ENCODE peak calls at places on chromosomes 11 and 22, in eight cellular contexts. One of them, this sample, is unnamed.

GRCh38 chr11:129041611-129042018 is 98.9 kb upstream of the TP53AIP1 start:
- DNase-seq in T-cell: no peak
- DNase-seq in T-helper 1 cell: no peak
- DNase-seq in transverse colon: no peak
- DNase-seq in choroid plexus epithelial cell: no peak
- DNase-seq in heart right ventricle: no peak
- DNase-seq in NCI-H1092 treated with DMSO at 0.1 percent for 48 hours: no peak
- DNase-seq in amniotic stem cell: no peak
- DNase-seq in this sample: no peak

GRCh38 chr11:75482931-75483469 is 42.7 kb downstream of the GDPD5 start:
- DNase-seq in T-helper 1 cell: no peak
- DNase-seq in NCI-H1092 treated with DMSO at 0.1 percent for 48 hours: no peak
- DNase-seq in T-cell: no peak
- DNase-seq in transverse colon: no peak
- DNase-seq in choroid plexus epithelial cell: no peak
- DNase-seq in amniotic stem cell: no peak
- DNase-seq in heart right ventricle: no peak
- DNase-seq in this sample: no peak

GRCh38 chr11:73876424-73877300 is at the start of the genes COA4 and PAAF1:
- DNase-seq in NCI-H1092 treated with DMSO at 0.1 percent for 48 hours: peak
- DNase-seq in amniotic stem cell: peak
- DNase-seq in choroid plexus epithelial cell: peak
- DNase-seq in T-helper 1 cell: peak
- DNase-seq in transverse colon: peak
- DNase-seq in T-cell: peak
- DNase-seq in heart right ventricle: peak
- DNase-seq in this sample: peak

GRCh38 chr11:75654314-75654713 is 14.5 kb downstream of the MAP6 start:
- DNase-seq in amniotic stem cell: no peak
- DNase-seq in T-cell: no peak
- DNase-seq in NCI-H1092 treated with DMSO at 0.1 percent for 48 hours: no peak
- DNase-seq in choroid plexus epithelial cell: peak
- DNase-seq in transverse colon: no peak
- DNase-seq in T-helper 1 cell: no peak
- DNase-seq in heart right ventricle: no peak
- DNase-seq in this sample: no peak

GRCh38 chr22:47810505-47811500 is 1048.4 kb downstream of the TBC1D22A start:
- DNase-seq in T-helper 1 cell: no peak
- DNase-seq in T-cell: no peak
- DNase-seq in NCI-H1092 treated with DMSO at 0.1 percent for 48 hours: no peak
- DNase-seq in amniotic stem cell: no peak
- DNase-seq in choroid plexus epithelial cell: no peak
- DNase-seq in heart right ventricle: no peak
- DNase-seq in transverse colon: no peak
- DNase-seq in this sample: no peak

GRCh38 chr11:72578991-72579815 is 95.0 kb downstream of the PDE2A start:
- DNase-seq in transverse colon: peak
- DNase-seq in NCI-H1092 treated with DMSO at 0.1 percent for 48 hours: no peak
- DNase-seq in amniotic stem cell: no peak
- DNase-seq in T-helper 1 cell: no peak
- DNase-seq in heart right ventricle: no peak
- DNase-seq in choroid plexus epithelial cell: no peak
- DNase-seq in T-cell: no peak
- DNase-seq in this sample: no peak

GRCh38 chr11:14190992-14191773 is 167.8 kb downstream of the RRAS2 start:
- DNase-seq in choroid plexus epithelial cell: no peak
- DNase-seq in T-helper 1 cell: no peak
- DNase-seq in NCI-H1092 treated with DMSO at 0.1 percent for 48 hours: no peak
- DNase-seq in amniotic stem cell: no peak
- DNase-seq in heart right ventricle: no peak
- DNase-seq in T-cell: no peak
- DNase-seq in transverse colon: no peak
- DNase-seq in this sample: no peak

GRCh38 chr11:16125796-16126195 is 230.6 kb downstream of the SOX6 start:
- DNase-seq in T-helper 1 cell: no peak
- DNase-seq in heart right ventricle: no peak
- DNase-seq in T-cell: no peak
- DNase-seq in amniotic stem cell: no peak
- DNase-seq in choroid plexus epithelial cell: no peak
- DNase-seq in NCI-H1092 treated with DMSO at 0.1 percent for 48 hours: no peak
- DNase-seq in transverse colon: no peak
- DNase-seq in this sample: no peak

GRCh38 chr22:46537221-46537945 is at the start of gene CELSR1:
- DNase-seq in heart right ventricle: no peak
- DNase-seq in T-helper 1 cell: no peak
- DNase-seq in amniotic stem cell: no peak
- DNase-seq in NCI-H1092 treated with DMSO at 0.1 percent for 48 hours: no peak
- DNase-seq in T-cell: no peak
- DNase-seq in choroid plexus epithelial cell: peak
- DNase-seq in transverse colon: peak
- DNase-seq in this sample: no peak

GRCh38 chr22:48517039-48518030 is 1310.3 kb downstream of the BRD1 start:
- DNase-seq in transverse colon: no peak
- DNase-seq in NCI-H1092 treated with DMSO at 0.1 percent for 48 hours: no peak
- DNase-seq in amniotic stem cell: no peak
- DNase-seq in choroid plexus epithelial cell: no peak
- DNase-seq in heart right ventricle: no peak
- DNase-seq in T-cell: no peak
- DNase-seq in T-helper 1 cell: no peak
- DNase-seq in this sample: no peak

GRCh38 chr11:131467645-131468270 is 97.3 kb downstream of the NTM start:
- DNase-seq in T-cell: no peak
- DNase-seq in heart right ventricle: no peak
- DNase-seq in transverse colon: no peak
- DNase-seq in T-helper 1 cell: no peak
- DNase-seq in amniotic stem cell: no peak
- DNase-seq in NCI-H1092 treated with DMSO at 0.1 percent for 48 hours: no peak
- DNase-seq in choroid plexus epithelial cell: no peak
- DNase-seq in this sample: no peak

GRCh38 chr11:47917643-47918369 is 62.6 kb upstream of the PTPRJ start:
- DNase-seq in transverse colon: peak
- DNase-seq in amniotic stem cell: peak
- DNase-seq in choroid plexus epithelial cell: peak
- DNase-seq in T-cell: no peak
- DNase-seq in T-helper 1 cell: no peak
- DNase-seq in NCI-H1092 treated with DMSO at 0.1 percent for 48 hours: peak
- DNase-seq in heart right ventricle: peak
- DNase-seq in this sample: no peak

GRCh38 chr11:69249641-69250502 is 44.1 kb upstream of the MYEOV start:
- DNase-seq in T-helper 1 cell: no peak
- DNase-seq in choroid plexus epithelial cell: peak
- DNase-seq in heart right ventricle: no peak
- DNase-seq in T-cell: no peak
- DNase-seq in transverse colon: no peak
- DNase-seq in NCI-H1092 treated with DMSO at 0.1 percent for 48 hours: no peak
- DNase-seq in amniotic stem cell: no peak
- DNase-seq in this sample: no peak

GRCh38 chr11:35116762-35117588 is 22.0 kb upstream of the CD44 start:
- DNase-seq in choroid plexus epithelial cell: peak
- DNase-seq in NCI-H1092 treated with DMSO at 0.1 percent for 48 hours: no peak
- DNase-seq in transverse colon: no peak
- DNase-seq in T-helper 1 cell: no peak
- DNase-seq in amniotic stem cell: no peak
- DNase-seq in T-cell: no peak
- DNase-seq in heart right ventricle: no peak
- DNase-seq in this sample: no peak

GRCh38 chr22:22865311-22866072 is 22.1 kb upstream of the IGLL5 start:
- DNase-seq in T-helper 1 cell: no peak
- DNase-seq in amniotic stem cell: no peak
- DNase-seq in transverse colon: peak
- DNase-seq in choroid plexus epithelial cell: peak
- DNase-seq in NCI-H1092 treated with DMSO at 0.1 percent for 48 hours: no peak
- DNase-seq in T-cell: peak
- DNase-seq in heart right ventricle: no peak
- DNase-seq in this sample: no peak

GRCh38 chr11:67062526-67063373 is 6.1 kb downstream of the RHOD start:
- DNase-seq in heart right ventricle: no peak
- DNase-seq in T-helper 1 cell: no peak
- DNase-seq in choroid plexus epithelial cell: no peak
- DNase-seq in T-cell: no peak
- DNase-seq in transverse colon: no peak
- DNase-seq in amniotic stem cell: no peak
- DNase-seq in NCI-H1092 treated with DMSO at 0.1 percent for 48 hours: no peak
- DNase-seq in this sample: no peak

GRCh38 chr11:133146697-133147306 is 385.5 kb downstream of the OPCML start:
- DNase-seq in transverse colon: no peak
- DNase-seq in T-helper 1 cell: no peak
- DNase-seq in amniotic stem cell: no peak
- DNase-seq in NCI-H1092 treated with DMSO at 0.1 percent for 48 hours: no peak
- DNase-seq in heart right ventricle: no peak
- DNase-seq in choroid plexus epithelial cell: no peak
- DNase-seq in T-cell: no peak
- DNase-seq in this sample: no peak

GRCh38 chr11:34351687-34352469 is 5.9 kb downstream of the ABTB2 start:
- DNase-seq in T-cell: no peak
- DNase-seq in NCI-H1092 treated with DMSO at 0.1 percent for 48 hours: no peak
- DNase-seq in amniotic stem cell: no peak
- DNase-seq in transverse colon: no peak
- DNase-seq in heart right ventricle: no peak
- DNase-seq in T-helper 1 cell: no peak
- DNase-seq in choroid plexus epithelial cell: no peak
- DNase-seq in this sample: no peak

GRCh38 chr11:63829823-63830489 is 9.0 kb upstream of the MARK2 start:
- DNase-seq in heart right ventricle: no peak
- DNase-seq in choroid plexus epithelial cell: peak
- DNase-seq in NCI-H1092 treated with DMSO at 0.1 percent for 48 hours: peak
- DNase-seq in transverse colon: no peak
- DNase-seq in T-helper 1 cell: no peak
- DNase-seq in T-cell: no peak
- DNase-seq in amniotic stem cell: no peak
- DNase-seq in this sample: no peak

GRCh38 chr22:38927033-38927789 is 30.2 kb upstream of the APOBEC3A start:
- DNase-seq in T-helper 1 cell: peak
- DNase-seq in choroid plexus epithelial cell: peak
- DNase-seq in NCI-H1092 treated with DMSO at 0.1 percent for 48 hours: no peak
- DNase-seq in transverse colon: peak
- DNase-seq in heart right ventricle: peak
- DNase-seq in T-cell: peak
- DNase-seq in amniotic stem cell: peak
- DNase-seq in this sample: peak

GRCh38 chr11:102560555-102561011 is 30.0 kb upstream of the MMP7 start:
- DNase-seq in heart right ventricle: no peak
- DNase-seq in T-helper 1 cell: no peak
- DNase-seq in NCI-H1092 treated with DMSO at 0.1 percent for 48 hours: no peak
- DNase-seq in T-cell: no peak
- DNase-seq in transverse colon: peak
- DNase-seq in choroid plexus epithelial cell: peak
- DNase-seq in amniotic stem cell: no peak
- DNase-seq in this sample: no peak

GRCh38 chr11:72026029-72026428 is 27.3 kb downstream of the IL18BP start:
- DNase-seq in transverse colon: no peak
- DNase-seq in NCI-H1092 treated with DMSO at 0.1 percent for 48 hours: no peak
- DNase-seq in T-cell: no peak
- DNase-seq in amniotic stem cell: no peak
- DNase-seq in heart right ventricle: no peak
- DNase-seq in T-helper 1 cell: no peak
- DNase-seq in choroid plexus epithelial cell: no peak
- DNase-seq in this sample: no peak

GRCh38 chr22:41834005-41834975 is 1.4 kb downstream of the SREBF2 start:
- DNase-seq in T-helper 1 cell: no peak
- DNase-seq in choroid plexus epithelial cell: no peak
- DNase-seq in NCI-H1092 treated with DMSO at 0.1 percent for 48 hours: peak
- DNase-seq in T-cell: no peak
- DNase-seq in transverse colon: no peak
- DNase-seq in amniotic stem cell: no peak
- DNase-seq in heart right ventricle: no peak
- DNase-seq in this sample: no peak

GRCh38 chr11:64007160-64007628 is 21.0 kb downstream of the OTUB1 start:
- DNase-seq in T-helper 1 cell: no peak
- DNase-seq in heart right ventricle: no peak
- DNase-seq in NCI-H1092 treated with DMSO at 0.1 percent for 48 hours: no peak
- DNase-seq in transverse colon: no peak
- DNase-seq in amniotic stem cell: no peak
- DNase-seq in T-cell: no peak
- DNase-seq in choroid plexus epithelial cell: no peak
- DNase-seq in this sample: no peak

GRCh38 chr11:46485852-46486443 is 94.4 kb upstream of the CHRM4 start:
- DNase-seq in T-cell: no peak
- DNase-seq in heart right ventricle: no peak
- DNase-seq in transverse colon: no peak
- DNase-seq in amniotic stem cell: no peak
- DNase-seq in T-helper 1 cell: no peak
- DNase-seq in choroid plexus epithelial cell: no peak
- DNase-seq in NCI-H1092 treated with DMSO at 0.1 percent for 48 hours: no peak
- DNase-seq in this sample: no peak

GRCh38 chr11:129056916-129057315 is 114.2 kb upstream of the TP53AIP1 start:
- DNase-seq in T-helper 1 cell: no peak
- DNase-seq in amniotic stem cell: no peak
- DNase-seq in NCI-H1092 treated with DMSO at 0.1 percent for 48 hours: no peak
- DNase-seq in choroid plexus epithelial cell: no peak
- DNase-seq in heart right ventricle: no peak
- DNase-seq in T-cell: no peak
- DNase-seq in transverse colon: no peak
- DNase-seq in this sample: no peak

GRCh38 chr11:69328231-69328630 is 34.3 kb downstream of the MYEOV start:
- DNase-seq in T-cell: no peak
- DNase-seq in amniotic stem cell: no peak
- DNase-seq in choroid plexus epithelial cell: no peak
- DNase-seq in heart right ventricle: no peak
- DNase-seq in T-helper 1 cell: no peak
- DNase-seq in transverse colon: no peak
- DNase-seq in NCI-H1092 treated with DMSO at 0.1 percent for 48 hours: no peak
- DNase-seq in this sample: no peak

GRCh38 chr11:102237096-102237735 is 80.1 kb upstream of the BIRC3 start:
- DNase-seq in choroid plexus epithelial cell: peak
- DNase-seq in transverse colon: no peak
- DNase-seq in NCI-H1092 treated with DMSO at 0.1 percent for 48 hours: no peak
- DNase-seq in amniotic stem cell: no peak
- DNase-seq in heart right ventricle: no peak
- DNase-seq in T-cell: no peak
- DNase-seq in T-helper 1 cell: no peak
- DNase-seq in this sample: no peak

GRCh38 chr11:33256031-33256807 is 962 bp upstream of the HIPK3 start:
- DNase-seq in T-helper 1 cell: no peak
- DNase-seq in choroid plexus epithelial cell: no peak
- DNase-seq in T-cell: no peak
- DNase-seq in amniotic stem cell: no peak
- DNase-seq in transverse colon: no peak
- DNase-seq in heart right ventricle: no peak
- DNase-seq in NCI-H1092 treated with DMSO at 0.1 percent for 48 hours: no peak
- DNase-seq in this sample: no peak

GRCh38 chr11:121035823-121036222 is 11.9 kb downstream of the TBCEL start:
- DNase-seq in heart right ventricle: no peak
- DNase-seq in choroid plexus epithelial cell: peak
- DNase-seq in amniotic stem cell: no peak
- DNase-seq in NCI-H1092 treated with DMSO at 0.1 percent for 48 hours: no peak
- DNase-seq in T-helper 1 cell: no peak
- DNase-seq in transverse colon: no peak
- DNase-seq in T-cell: no peak
- DNase-seq in this sample: no peak

GRCh38 chr11:69636512-69636866 is 4.5 kb upstream of the CCND1 start:
- DNase-seq in NCI-H1092 treated with DMSO at 0.1 percent for 48 hours: no peak
- DNase-seq in T-cell: no peak
- DNase-seq in transverse colon: peak
- DNase-seq in heart right ventricle: peak
- DNase-seq in amniotic stem cell: peak
- DNase-seq in T-helper 1 cell: no peak
- DNase-seq in choroid plexus epithelial cell: peak
- DNase-seq in this sample: no peak

GRCh38 chr11:57585301-57585700 is 12.2 kb upstream of the SERPING1 start:
- DNase-seq in choroid plexus epithelial cell: peak
- DNase-seq in amniotic stem cell: no peak
- DNase-seq in T-cell: no peak
- DNase-seq in transverse colon: no peak
- DNase-seq in NCI-H1092 treated with DMSO at 0.1 percent for 48 hours: no peak
- DNase-seq in T-helper 1 cell: no peak
- DNase-seq in heart right ventricle: no peak
- DNase-seq in this sample: no peak

GRCh38 chr11:92206441-92206840 is 18.2 kb upstream of the FAT3 start:
- DNase-seq in NCI-H1092 treated with DMSO at 0.1 percent for 48 hours: no peak
- DNase-seq in transverse colon: no peak
- DNase-seq in T-helper 1 cell: no peak
- DNase-seq in T-cell: no peak
- DNase-seq in heart right ventricle: no peak
- DNase-seq in amniotic stem cell: no peak
- DNase-seq in choroid plexus epithelial cell: no peak
- DNase-seq in this sample: no peak

GRCh38 chr11:79336740-79337517 is 103.9 kb downstream of the TENM4 start:
- DNase-seq in heart right ventricle: no peak
- DNase-seq in NCI-H1092 treated with DMSO at 0.1 percent for 48 hours: no peak
- DNase-seq in T-cell: no peak
- DNase-seq in choroid plexus epithelial cell: no peak
- DNase-seq in amniotic stem cell: no peak
- DNase-seq in T-helper 1 cell: no peak
- DNase-seq in transverse colon: no peak
- DNase-seq in this sample: no peak